ENCODE peak calls at places on chromosomes 13 and 19, in four cellular contexts. One of them, this sample, is unnamed.

GRCh38 chr13:114099191-114099590 is 33.2 kb downstream of the RASA3 start:
- DNase-seq in amniotic stem cell: peak
- DNase-seq in stimulated activated CD4-positive, alpha-beta T cell treated with anti-CD3 and anti-CD28 coated beads, Interleukin-1b, Interleukin-23, amount 100 ng/mL, for 1 hour: no peak
- DNase-seq in colonic mucosa: peak
- DNase-seq in this sample: peak

GRCh38 chr19:15453091-15453498 is 3.3 kb upstream of the WIZ start:
- DNase-seq in amniotic stem cell: no peak
- DNase-seq in stimulated activated CD4-positive, alpha-beta T cell treated with anti-CD3 and anti-CD28 coated beads, Interleukin-1b, Interleukin-23, amount 100 ng/mL, for 1 hour: no peak
- DNase-seq in colonic mucosa: no peak
- DNase-seq in this sample: no peak

GRCh38 chr13:91358384-91358776 is 10.9 kb downstream of the MIR17HG start:
- DNase-seq in amniotic stem cell: no peak
- DNase-seq in stimulated activated CD4-positive, alpha-beta T cell treated with anti-CD3 and anti-CD28 coated beads, Interleukin-1b, Interleukin-23, amount 100 ng/mL, for 1 hour: no peak
- DNase-seq in colonic mucosa: no peak
- DNase-seq in this sample: no peak

GRCh38 chr13:47457631-47458030 is 543.4 kb downstream of the SUCLA2 start:
- DNase-seq in amniotic stem cell: no peak
- DNase-seq in stimulated activated CD4-positive, alpha-beta T cell treated with anti-CD3 and anti-CD28 coated beads, Interleukin-1b, Interleukin-23, amount 100 ng/mL, for 1 hour: no peak
- DNase-seq in colonic mucosa: no peak
- DNase-seq in this sample: no peak

GRCh38 chr19:44847144-44848035 is 1.3 kb downstream of the NECTIN2 start:
- DNase-seq in amniotic stem cell: peak
- DNase-seq in stimulated activated CD4-positive, alpha-beta T cell treated with anti-CD3 and anti-CD28 coated beads, Interleukin-1b, Interleukin-23, amount 100 ng/mL, for 1 hour: no peak
- DNase-seq in colonic mucosa: peak
- DNase-seq in this sample: no peak

GRCh38 chr13:23695711-23696512 is 125.7 kb downstream of the TNFRSF19 start:
- DNase-seq in amniotic stem cell: no peak
- DNase-seq in stimulated activated CD4-positive, alpha-beta T cell treated with anti-CD3 and anti-CD28 coated beads, Interleukin-1b, Interleukin-23, amount 100 ng/mL, for 1 hour: peak
- DNase-seq in colonic mucosa: peak
- DNase-seq in this sample: no peak

GRCh38 chr13:28322256-28322895 is 172.6 kb downstream of the FLT1 start:
- DNase-seq in amniotic stem cell: no peak
- DNase-seq in stimulated activated CD4-positive, alpha-beta T cell treated with anti-CD3 and anti-CD28 coated beads, Interleukin-1b, Interleukin-23, amount 100 ng/mL, for 1 hour: no peak
- DNase-seq in colonic mucosa: no peak
- DNase-seq in this sample: no peak

GRCh38 chr13:60754691-60755090 is 357.7 kb downstream of the TDRD3 start:
- DNase-seq in amniotic stem cell: no peak
- DNase-seq in stimulated activated CD4-positive, alpha-beta T cell treated with anti-CD3 and anti-CD28 coated beads, Interleukin-1b, Interleukin-23, amount 100 ng/mL, for 1 hour: no peak
- DNase-seq in colonic mucosa: no peak
- DNase-seq in this sample: no peak

GRCh38 chr13:60448907-60449510 is 52.0 kb downstream of the TDRD3 start:
- DNase-seq in amniotic stem cell: no peak
- DNase-seq in stimulated activated CD4-positive, alpha-beta T cell treated with anti-CD3 and anti-CD28 coated beads, Interleukin-1b, Interleukin-23, amount 100 ng/mL, for 1 hour: no peak
- DNase-seq in colonic mucosa: peak
- DNase-seq in this sample: no peak

GRCh38 chr13:26978081-26978860 is 193.3 kb downstream of the USP12 start:
- DNase-seq in amniotic stem cell: no peak
- DNase-seq in stimulated activated CD4-positive, alpha-beta T cell treated with anti-CD3 and anti-CD28 coated beads, Interleukin-1b, Interleukin-23, amount 100 ng/mL, for 1 hour: no peak
- DNase-seq in colonic mucosa: peak
- DNase-seq in this sample: no peak

GRCh38 chr13:110649551-110649950 is 34.2 kb downstream of the NAXD start:
- DNase-seq in amniotic stem cell: no peak
- DNase-seq in stimulated activated CD4-positive, alpha-beta T cell treated with anti-CD3 and anti-CD28 coated beads, Interleukin-1b, Interleukin-23, amount 100 ng/mL, for 1 hour: no peak
- DNase-seq in colonic mucosa: no peak
- DNase-seq in this sample: no peak

GRCh38 chr13:99027260-99027659 is 49.4 kb upstream of the DOCK9 start:
- DNase-seq in amniotic stem cell: no peak
- DNase-seq in stimulated activated CD4-positive, alpha-beta T cell treated with anti-CD3 and anti-CD28 coated beads, Interleukin-1b, Interleukin-23, amount 100 ng/mL, for 1 hour: no peak
- DNase-seq in colonic mucosa: no peak
- DNase-seq in this sample: no peak

GRCh38 chr19:42270346-42271044 is 1.4 kb downstream of the CIC start:
- DNase-seq in amniotic stem cell: no peak
- DNase-seq in stimulated activated CD4-positive, alpha-beta T cell treated with anti-CD3 and anti-CD28 coated beads, Interleukin-1b, Interleukin-23, amount 100 ng/mL, for 1 hour: no peak
- DNase-seq in colonic mucosa: peak
- DNase-seq in this sample: no peak

GRCh38 chr19:6269101-6269886 is 10.5 kb downstream of the MLLT1 start:
- DNase-seq in amniotic stem cell: no peak
- DNase-seq in stimulated activated CD4-positive, alpha-beta T cell treated with anti-CD3 and anti-CD28 coated beads, Interleukin-1b, Interleukin-23, amount 100 ng/mL, for 1 hour: no peak
- DNase-seq in colonic mucosa: no peak
- DNase-seq in this sample: no peak

GRCh38 chr13:45412274-45413049 is 5.7 kb downstream of the SLC25A30 start:
- DNase-seq in amniotic stem cell: no peak
- DNase-seq in stimulated activated CD4-positive, alpha-beta T cell treated with anti-CD3 and anti-CD28 coated beads, Interleukin-1b, Interleukin-23, amount 100 ng/mL, for 1 hour: no peak
- DNase-seq in colonic mucosa: no peak
- DNase-seq in this sample: no peak

GRCh38 chr13:100694722-100695644 is 20.4 kb upstream of the TMTC4 start:
- DNase-seq in amniotic stem cell: no peak
- DNase-seq in stimulated activated CD4-positive, alpha-beta T cell treated with anti-CD3 and anti-CD28 coated beads, Interleukin-1b, Interleukin-23, amount 100 ng/mL, for 1 hour: no peak
- DNase-seq in colonic mucosa: peak
- DNase-seq in this sample: no peak

GRCh38 chr19:2055871-2056809 is 5.1 kb upstream of the MKNK2 start:
- DNase-seq in amniotic stem cell: no peak
- DNase-seq in stimulated activated CD4-positive, alpha-beta T cell treated with anti-CD3 and anti-CD28 coated beads, Interleukin-1b, Interleukin-23, amount 100 ng/mL, for 1 hour: no peak
- DNase-seq in colonic mucosa: peak
- DNase-seq in this sample: no peak

GRCh38 chr19:893775-894090 is 449 bp downstream of the RNU6-9 start:
- DNase-seq in amniotic stem cell: no peak
- DNase-seq in stimulated activated CD4-positive, alpha-beta T cell treated with anti-CD3 and anti-CD28 coated beads, Interleukin-1b, Interleukin-23, amount 100 ng/mL, for 1 hour: no peak
- DNase-seq in colonic mucosa: no peak
- DNase-seq in this sample: no peak

GRCh38 chr13:26518433-26519084 is 38.9 kb upstream of the WASF3 start:
- DNase-seq in amniotic stem cell: no peak
- DNase-seq in stimulated activated CD4-positive, alpha-beta T cell treated with anti-CD3 and anti-CD28 coated beads, Interleukin-1b, Interleukin-23, amount 100 ng/mL, for 1 hour: no peak
- DNase-seq in colonic mucosa: no peak
- DNase-seq in this sample: no peak

GRCh38 chr19:55304279-55304978 is 20.6 kb downstream of the BRSK1 start:
- DNase-seq in amniotic stem cell: no peak
- DNase-seq in stimulated activated CD4-positive, alpha-beta T cell treated with anti-CD3 and anti-CD28 coated beads, Interleukin-1b, Interleukin-23, amount 100 ng/mL, for 1 hour: no peak
- DNase-seq in colonic mucosa: no peak
- DNase-seq in this sample: no peak

GRCh38 chr13:42836930-42837329 is 55.5 kb downstream of the FAM216B start:
- DNase-seq in amniotic stem cell: peak
- DNase-seq in stimulated activated CD4-positive, alpha-beta T cell treated with anti-CD3 and anti-CD28 coated beads, Interleukin-1b, Interleukin-23, amount 100 ng/mL, for 1 hour: no peak
- DNase-seq in colonic mucosa: no peak
- DNase-seq in this sample: no peak

GRCh38 chr19:2291185-2291751 is 9.3 kb upstream of the PEAK3 start:
- DNase-seq in amniotic stem cell: no peak
- DNase-seq in stimulated activated CD4-positive, alpha-beta T cell treated with anti-CD3 and anti-CD28 coated beads, Interleukin-1b, Interleukin-23, amount 100 ng/mL, for 1 hour: no peak
- DNase-seq in colonic mucosa: no peak
- DNase-seq in this sample: no peak

This sample was measured in GOT3.